ENCODE peak calls at places on chromosomes 16 and 17, in eight cellular contexts. P is epithelial cell of prostate, T is AG08396, N is COR-L47, B is T-cell, R is mucosa of gallbladder, Z is ascending aorta, F is HTR-8/SVneo. A is an unnamed sample.

GRCh38 chr17:21500064-21500463 is 123.9 kb downstream of the KCNJ12 start:
- DNase-seq in R (no peak), F (no peak), T (no peak), N (no peak), P (no peak), Z (no peak), B (no peak), A (no peak)

GRCh38 chr17:73533801-73534574 is 110.3 kb downstream of the SDK2 start:
- DNase-seq in T (no peak), P (no peak), N (peak), B (no peak), R (no peak), Z (no peak), F (no peak), A (no peak)

GRCh38 chr16:88846088-88846487 is 10.7 kb downstream of the GALNS start:
- DNase-seq in F (no peak), Z (no peak), R (no peak), T (peak), P (no peak), N (no peak), B (no peak), A (no peak)

GRCh38 chr17:33511670-33512069 is 218.6 kb upstream of the ASIC2 start:
- DNase-seq in R (no peak), P (no peak), F (no peak), N (no peak), Z (no peak), T (no peak), B (no peak), A (no peak)

GRCh38 chr16:87956169-87956770 is 5.0 kb downstream of the BANP start:
- DNase-seq in R (no peak), N (no peak), F (no peak), T (peak), Z (no peak), B (peak), P (no peak), A (peak)

GRCh38 chr17:3917391-3917931 is 1.2 kb upstream of the P2RX1 start:
- DNase-seq in Z (no peak), P (no peak), F (peak), N (no peak), R (no peak), B (no peak), T (peak), A (no peak)

GRCh38 chr17:68937890-68938514 is 17.2 kb downstream of the ABCA8 start:
- DNase-seq in Z (no peak), P (no peak), N (no peak), T (no peak), R (no peak), F (no peak), B (no peak), A (no peak)

GRCh38 chr17:14409292-14409691 is 108.4 kb downstream of the HS3ST3B1 start:
- DNase-seq in N (no peak), Z (no peak), F (no peak), R (no peak), T (no peak), P (no peak), B (no peak), A (no peak)

GRCh38 chr17:259341-259976 is 78.0 kb upstream of the DOC2B start:
- DNase-seq in Z (no peak), T (no peak), B (no peak), N (no peak), R (no peak), P (no peak), F (no peak), A (peak)

GRCh38 chr16:54027126-54027922 is 259.3 kb downstream of the IRX3 start:
- DNase-seq in T (peak), N (no peak), P (peak), R (no peak), B (no peak), F (peak), Z (no peak), A (no peak)

GRCh38 chr17:59165933-59166342 is 10.4 kb downstream of the PRR11 start:
- DNase-seq in N (peak), F (peak), T (peak), Z (no peak), R (no peak), P (no peak), B (peak), A (no peak)